ENCODE peak calls at places on chromosomes 1 and 21, in eight cellular contexts. One of them, this sample, is unnamed. For H3K9me3, the result is how much of the 10 kb centered on the place peaks cover.

GRCh38 chr1:28751315-28752056 is 14.7 kb downstream of the YTHDF2 start:
- DNase-seq in esophagus squamous epithelium: no peak
- DNase-seq in A549: no peak
- DNase-seq in transverse colon: no peak
- DNase-seq in ovary: no peak
- DNase-seq in IMR-90: peak
- DNase-seq in spleen: no peak
- DNase-seq in adrenal gland: no peak
- DNase-seq in this sample: no peak

GRCh38 chr1:93652335-93652949 is 29.2 kb downstream of the BCAR3 start:
- DNase-seq in esophagus squamous epithelium: no peak
- DNase-seq in A549: no peak
- DNase-seq in transverse colon: no peak
- DNase-seq in ovary: no peak
- DNase-seq in IMR-90: no peak
- DNase-seq in spleen: no peak
- DNase-seq in adrenal gland: no peak
- DNase-seq in this sample: no peak

GRCh38 chr1:218156602-218157001 is 128.5 kb upstream of the RRP15 start:
- DNase-seq in esophagus squamous epithelium: no peak
- DNase-seq in A549: no peak
- DNase-seq in transverse colon: peak
- DNase-seq in ovary: no peak
- DNase-seq in IMR-90: no peak
- DNase-seq in spleen: no peak
- DNase-seq in adrenal gland: no peak
- DNase-seq in this sample: no peak

GRCh38 chr1:65412984-65413375 is 7.5 kb upstream of the LEPR start:
- DNase-seq in esophagus squamous epithelium: no peak
- DNase-seq in A549: no peak
- DNase-seq in transverse colon: no peak
- DNase-seq in ovary: no peak
- DNase-seq in IMR-90: peak
- DNase-seq in spleen: no peak
- DNase-seq in adrenal gland: no peak
- DNase-seq in this sample: no peak

GRCh38 chr1:226838456-226838855 is 32.0 kb upstream of the PSEN2 start:
- DNase-seq in esophagus squamous epithelium: no peak
- DNase-seq in A549: no peak
- DNase-seq in transverse colon: no peak
- DNase-seq in ovary: no peak
- DNase-seq in IMR-90: no peak
- DNase-seq in spleen: no peak
- DNase-seq in adrenal gland: no peak
- DNase-seq in this sample: no peak

GRCh38 chr21:33380483-33380998 is 22.7 kb upstream of the IFNGR2 start:
- DNase-seq in esophagus squamous epithelium: peak
- DNase-seq in A549: peak
- DNase-seq in transverse colon: peak
- DNase-seq in ovary: peak
- DNase-seq in IMR-90: peak
- DNase-seq in spleen: peak
- DNase-seq in adrenal gland: peak
- DNase-seq in this sample: peak

GRCh38 chr1:56709269-56709880 is 64.3 kb downstream of the PRKAA2 start:
- DNase-seq in esophagus squamous epithelium: no peak
- DNase-seq in A549: peak
- DNase-seq in transverse colon: no peak
- DNase-seq in ovary: no peak
- DNase-seq in IMR-90: peak
- DNase-seq in spleen: no peak
- DNase-seq in adrenal gland: peak
- DNase-seq in this sample: peak

GRCh38 chr1:18256318-18257235 is 149.0 kb downstream of the IGSF21 start:
- DNase-seq in esophagus squamous epithelium: no peak
- DNase-seq in A549: peak
- DNase-seq in transverse colon: peak
- DNase-seq in ovary: no peak
- DNase-seq in IMR-90: no peak
- DNase-seq in spleen: no peak
- DNase-seq in adrenal gland: peak
- DNase-seq in this sample: no peak

GRCh38 chr1:55718758-55719671 is 503.9 kb upstream of the USP24 start:
- DNase-seq in esophagus squamous epithelium: no peak
- DNase-seq in A549: peak
- DNase-seq in transverse colon: peak
- DNase-seq in ovary: peak
- DNase-seq in IMR-90: peak
- DNase-seq in spleen: no peak
- DNase-seq in adrenal gland: peak
- DNase-seq in this sample: peak

GRCh38 chr21:15706686-15707085 is 23.1 kb upstream of the USP25 start:
- DNase-seq in esophagus squamous epithelium: no peak
- DNase-seq in A549: peak
- DNase-seq in transverse colon: peak
- DNase-seq in ovary: no peak
- DNase-seq in IMR-90: peak
- DNase-seq in spleen: no peak
- DNase-seq in adrenal gland: no peak
- DNase-seq in this sample: no peak

DNA sequence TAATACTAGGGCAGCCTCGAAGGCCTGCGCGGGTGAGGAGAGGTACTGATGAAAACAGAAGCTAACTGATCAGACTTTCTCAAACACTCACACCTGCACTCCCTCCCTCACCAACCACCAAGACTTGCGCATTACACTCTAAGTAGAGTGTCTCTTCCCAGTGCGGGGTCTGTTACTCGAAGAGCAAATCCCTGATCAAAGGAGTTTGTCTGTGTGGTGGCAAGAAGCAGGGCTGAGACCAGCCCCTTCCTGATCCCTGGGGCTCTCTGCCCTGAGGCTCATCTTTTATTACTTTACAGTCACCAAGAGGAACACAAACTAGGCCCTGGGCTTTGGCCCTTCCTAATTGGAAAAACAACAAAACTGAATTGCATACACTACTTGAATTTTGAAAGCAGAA is 19.5 kb upstream of the TSNAX start:
- DNase-seq in esophagus squamous epithelium: no peak
- DNase-seq in A549: no peak
- DNase-seq in transverse colon: no peak
- DNase-seq in ovary: no peak
- DNase-seq in IMR-90: no peak
- DNase-seq in spleen: no peak
- DNase-seq in adrenal gland: no peak
- DNase-seq in this sample: no peak
- TF ChIP-seq POLR2A in esophagus squamous epithelium: no peak
- TF ChIP-seq POLR2A in A549: no peak
- TF ChIP-seq POLR2A in transverse colon: no peak
- TF ChIP-seq POLR2A in ovary: no peak
- TF ChIP-seq POLR2A in IMR-90: no peak
- TF ChIP-seq POLR2A in spleen: no peak
- TF ChIP-seq POLR2A in adrenal gland: no peak
- TF ChIP-seq POLR2A in this sample: no peak

GRCh38 chr21:37489553-37489952 is 123.0 kb downstream of the DYRK1A start:
- DNase-seq in esophagus squamous epithelium: no peak
- DNase-seq in A549: no peak
- DNase-seq in transverse colon: no peak
- DNase-seq in ovary: no peak
- DNase-seq in IMR-90: no peak
- DNase-seq in spleen: no peak
- DNase-seq in adrenal gland: no peak
- DNase-seq in this sample: no peak
- H3K9me3 ChIP-seq in esophagus squamous epithelium: under half
- H3K9me3 ChIP-seq in A549: under half
- H3K9me3 ChIP-seq in transverse colon: under half
- H3K9me3 ChIP-seq in ovary: under half
- H3K9me3 ChIP-seq in IMR-90: under half
- H3K9me3 ChIP-seq in spleen: under half
- H3K9me3 ChIP-seq in adrenal gland: under half
- H3K9me3 ChIP-seq in this sample: under half

GRCh38 chr1:205020466-205020865 is 22.5 kb upstream of the CNTN2 start:
- DNase-seq in esophagus squamous epithelium: no peak
- DNase-seq in A549: no peak
- DNase-seq in transverse colon: no peak
- DNase-seq in ovary: no peak
- DNase-seq in IMR-90: no peak
- DNase-seq in spleen: no peak
- DNase-seq in adrenal gland: no peak
- DNase-seq in this sample: no peak
- TF ChIP-seq POLR2A in esophagus squamous epithelium: no peak
- TF ChIP-seq POLR2A in A549: no peak
- TF ChIP-seq POLR2A in transverse colon: no peak
- TF ChIP-seq POLR2A in ovary: no peak
- TF ChIP-seq POLR2A in IMR-90: no peak
- TF ChIP-seq POLR2A in spleen: no peak
- TF ChIP-seq POLR2A in adrenal gland: no peak
- TF ChIP-seq POLR2A in this sample: no peak

GRCh38 chr1:3000214-3000613 is 21.1 kb upstream of the ACTRT2 start:
- DNase-seq in esophagus squamous epithelium: no peak
- DNase-seq in A549: no peak
- DNase-seq in transverse colon: no peak
- DNase-seq in ovary: no peak
- DNase-seq in IMR-90: no peak
- DNase-seq in spleen: peak
- DNase-seq in adrenal gland: no peak
- DNase-seq in this sample: no peak
- H3K9me3 ChIP-seq in esophagus squamous epithelium: under half
- H3K9me3 ChIP-seq in A549: under half
- H3K9me3 ChIP-seq in transverse colon: under half
- H3K9me3 ChIP-seq in ovary: under half
- H3K9me3 ChIP-seq in IMR-90: half or more
- H3K9me3 ChIP-seq in spleen: under half
- H3K9me3 ChIP-seq in adrenal gland: under half
- H3K9me3 ChIP-seq in this sample: under half

DNA sequence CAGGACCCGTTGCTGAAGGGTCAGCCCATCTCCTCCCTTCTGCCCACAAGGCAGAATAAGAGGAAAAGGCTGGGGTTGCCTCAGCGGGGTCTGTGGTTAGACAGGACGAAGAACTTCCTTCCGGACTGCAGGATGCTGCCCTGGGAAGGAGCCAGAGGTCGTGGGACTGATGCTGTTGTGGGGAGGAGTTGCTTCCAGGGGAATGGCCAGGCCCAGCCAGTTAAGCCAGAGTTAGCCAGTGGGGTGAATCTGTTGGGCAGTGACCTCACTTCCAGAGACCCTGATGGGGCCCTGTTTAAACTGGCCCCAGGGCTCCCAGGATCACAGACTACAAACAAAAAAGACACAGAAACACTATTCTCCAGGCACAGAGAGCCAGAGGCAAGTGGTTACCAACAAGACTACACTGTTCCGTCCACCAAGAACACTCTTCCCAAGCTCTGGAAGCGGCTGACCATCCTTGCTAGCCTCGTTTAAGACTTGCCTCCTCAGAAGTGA is 13.0 kb downstream of the FAM229A start:
- DNase-seq in esophagus squamous epithelium: no peak
- DNase-seq in A549: no peak
- DNase-seq in transverse colon: peak
- DNase-seq in ovary: peak
- DNase-seq in IMR-90: peak
- DNase-seq in spleen: peak
- DNase-seq in adrenal gland: peak
- DNase-seq in this sample: no peak
- TF ChIP-seq POLR2A in esophagus squamous epithelium: no peak
- TF ChIP-seq POLR2A in A549: no peak
- TF ChIP-seq POLR2A in transverse colon: no peak
- TF ChIP-seq POLR2A in ovary: no peak
- TF ChIP-seq POLR2A in IMR-90: no peak
- TF ChIP-seq POLR2A in spleen: no peak
- TF ChIP-seq POLR2A in adrenal gland: no peak
- TF ChIP-seq POLR2A in this sample: no peak

DNA sequence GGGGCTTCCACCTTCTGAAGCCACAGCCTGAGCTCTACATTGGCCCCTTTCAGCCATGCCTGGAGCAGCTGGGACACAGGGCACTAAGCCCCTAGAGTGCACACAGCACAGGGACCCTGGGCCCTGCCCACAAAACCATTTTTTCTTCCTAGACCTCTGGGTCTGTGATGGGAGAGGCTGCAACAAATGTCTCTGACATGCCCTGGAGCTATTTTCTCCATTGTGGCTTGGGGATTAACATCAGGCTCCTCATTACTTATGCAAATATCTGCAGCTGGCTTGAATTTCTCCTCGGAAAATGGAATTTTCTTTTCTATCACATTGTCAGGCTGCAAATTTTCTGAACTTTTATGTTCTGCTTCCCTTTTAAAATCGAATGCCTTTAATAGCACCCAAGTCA is 795.7 kb downstream of the LTN1 start:
- DNase-seq in esophagus squamous epithelium: no peak
- DNase-seq in A549: no peak
- DNase-seq in transverse colon: no peak
- DNase-seq in ovary: no peak
- DNase-seq in IMR-90: no peak
- DNase-seq in spleen: no peak
- DNase-seq in adrenal gland: no peak
- DNase-seq in this sample: no peak
- H3K9me3 ChIP-seq in esophagus squamous epithelium: under half
- H3K9me3 ChIP-seq in A549: under half
- H3K9me3 ChIP-seq in transverse colon: under half
- H3K9me3 ChIP-seq in ovary: under half
- H3K9me3 ChIP-seq in IMR-90: under half
- H3K9me3 ChIP-seq in spleen: under half
- H3K9me3 ChIP-seq in adrenal gland: under half
- H3K9me3 ChIP-seq in this sample: under half

GRCh38 chr21:34614693-34615486 is at the start of gene RCAN1:
- DNase-seq in esophagus squamous epithelium: peak
- DNase-seq in A549: peak
- DNase-seq in transverse colon: peak
- DNase-seq in ovary: peak
- DNase-seq in IMR-90: peak
- DNase-seq in spleen: peak
- DNase-seq in adrenal gland: peak
- DNase-seq in this sample: peak
- TF ChIP-seq POLR2A in esophagus squamous epithelium: peak
- TF ChIP-seq POLR2A in A549: no peak
- TF ChIP-seq POLR2A in transverse colon: no peak
- TF ChIP-seq POLR2A in ovary: no peak
- TF ChIP-seq POLR2A in IMR-90: no peak
- TF ChIP-seq POLR2A in spleen: no peak
- TF ChIP-seq POLR2A in adrenal gland: peak
- TF ChIP-seq POLR2A in this sample: peak

GRCh38 chr1:49358036-49358435 is 581.3 kb upstream of the BEND5 start:
- DNase-seq in esophagus squamous epithelium: no peak
- DNase-seq in A549: no peak
- DNase-seq in transverse colon: no peak
- DNase-seq in ovary: no peak
- DNase-seq in IMR-90: no peak
- DNase-seq in spleen: no peak
- DNase-seq in adrenal gland: no peak
- DNase-seq in this sample: no peak
- H3K9me3 ChIP-seq in esophagus squamous epithelium: under half
- H3K9me3 ChIP-seq in A549: under half
- H3K9me3 ChIP-seq in transverse colon: under half
- H3K9me3 ChIP-seq in ovary: under half
- H3K9me3 ChIP-seq in IMR-90: under half
- H3K9me3 ChIP-seq in spleen: under half
- H3K9me3 ChIP-seq in adrenal gland: under half
- H3K9me3 ChIP-seq in this sample: under half

GRCh38 chr1:118960567-118961136 is 27.5 kb downstream of the TBX15 start:
- DNase-seq in esophagus squamous epithelium: no peak
- DNase-seq in A549: peak
- DNase-seq in transverse colon: peak
- DNase-seq in ovary: no peak
- DNase-seq in IMR-90: no peak
- DNase-seq in spleen: no peak
- DNase-seq in adrenal gland: no peak
- DNase-seq in this sample: no peak
- TF ChIP-seq POLR2A in esophagus squamous epithelium: no peak
- TF ChIP-seq POLR2A in A549: no peak
- TF ChIP-seq POLR2A in transverse colon: no peak
- TF ChIP-seq POLR2A in ovary: no peak
- TF ChIP-seq POLR2A in IMR-90: no peak
- TF ChIP-seq POLR2A in spleen: no peak
- TF ChIP-seq POLR2A in adrenal gland: no peak
- TF ChIP-seq POLR2A in this sample: no peak